ENCODE peak calls at places on chromosome 22, in four cellular contexts. One of them, this sample, is unnamed.

GRCh38 chr22:33271390-33272161 is 213.4 kb upstream of the SYN3 start:
- DNase-seq in iPS DF 19.7: no peak
- DNase-seq in AG04450: no peak
- DNase-seq in cardiac fibroblast: peak
- DNase-seq in this sample: no peak

GRCh38 chr22:23184764-23185113 is 4.4 kb downstream of the BCR start:
- DNase-seq in iPS DF 19.7: no peak
- DNase-seq in AG04450: no peak
- DNase-seq in cardiac fibroblast: no peak
- DNase-seq in this sample: no peak

GRCh38 chr22:49677495-49677889 is 150.2 kb downstream of the BRD1 start:
- DNase-seq in iPS DF 19.7: no peak
- DNase-seq in AG04450: no peak
- DNase-seq in cardiac fibroblast: no peak
- DNase-seq in this sample: no peak

GRCh38 chr22:20530368-20531153 is 23.2 kb downstream of the MED15 start:
- DNase-seq in iPS DF 19.7: no peak
- DNase-seq in AG04450: no peak
- DNase-seq in cardiac fibroblast: peak
- DNase-seq in this sample: no peak

GRCh38 chr22:29520851-29521250 is 32.7 kb downstream of the THOC5 start:
- DNase-seq in iPS DF 19.7: no peak
- DNase-seq in AG04450: peak
- DNase-seq in cardiac fibroblast: peak
- DNase-seq in this sample: no peak

GRCh38 chr22:48855593-48856307 is 971.9 kb downstream of the BRD1 start:
- DNase-seq in iPS DF 19.7: no peak
- DNase-seq in AG04450: no peak
- DNase-seq in cardiac fibroblast: no peak
- DNase-seq in this sample: no peak

GRCh38 chr22:43796567-43796966 is 15.5 kb downstream of the EFCAB6 start:
- DNase-seq in iPS DF 19.7: no peak
- DNase-seq in AG04450: peak
- DNase-seq in cardiac fibroblast: peak
- DNase-seq in this sample: no peak

GRCh38 chr22:40728731-40729189 is 49.5 kb downstream of the MCHR1 start:
- DNase-seq in iPS DF 19.7: no peak
- DNase-seq in AG04450: no peak
- DNase-seq in cardiac fibroblast: no peak
- DNase-seq in this sample: no peak

GRCh38 chr22:42385691-42386090 is 46.5 kb downstream of the NFAM1 start:
- DNase-seq in iPS DF 19.7: no peak
- DNase-seq in AG04450: no peak
- DNase-seq in cardiac fibroblast: no peak
- DNase-seq in this sample: no peak

GRCh38 chr22:48588881-48589450 is 1238.7 kb downstream of the BRD1 start:
- DNase-seq in iPS DF 19.7: no peak
- DNase-seq in AG04450: no peak
- DNase-seq in cardiac fibroblast: no peak
- DNase-seq in this sample: no peak

GRCh38 chr22:50694766-50695420 is 22.3 kb downstream of the SHANK3 start:
- DNase-seq in iPS DF 19.7: no peak
- DNase-seq in AG04450: no peak
- DNase-seq in cardiac fibroblast: no peak
- DNase-seq in this sample: no peak

GRCh38 chr22:21643533-21644357 is 1.6 kb downstream of the SDF2L1 start:
- DNase-seq in iPS DF 19.7: no peak
- DNase-seq in AG04450: no peak
- DNase-seq in cardiac fibroblast: no peak
- DNase-seq in this sample: no peak

GRCh38 chr22:20970939-20971657 is 4.0 kb downstream of the AIFM3 start:
- DNase-seq in iPS DF 19.7: no peak
- DNase-seq in AG04450: no peak
- DNase-seq in cardiac fibroblast: no peak
- DNase-seq in this sample: no peak

This sample was measured in cortex of kidney.